ENCODE peak calls at places on chromosomes 6 and 20, in seven cellular contexts. T, R, Z, Y, A, E and G are unnamed samples.

GRCh38 chr6:26570027-26570809 is 26.5 kb upstream of the ABT1 start:
- DNase-seq in A (no peak), E (no peak), Y (peak; percentile 60), R (no peak), Z (no peak), T (no peak), G (no peak)

GRCh38 chr6:111692327-111693164 is 86.9 kb upstream of the TRAF3IP2 start:
- DNase-seq in T (no peak), A (peak; percentile 69), Y (no peak), Z (peak; percentile 69), E (no peak), R (no peak), G (no peak)

GRCh38 chr20:46833360-46833759 is 61.3 kb upstream of the EYA2 start:
- DNase-seq in Z (no peak), E (no peak), R (no peak), A (no peak), T (no peak), Y (no peak), G (no peak)

GRCh38 chr6:84193140-84193708 is 34.2 kb downstream of the CEP162 start:
- DNase-seq in A (no peak), Y (no peak), Z (no peak), E (peak; percentile 85), T (no peak), R (no peak), G (no peak)

GRCh38 chr6:1554241-1554880 is 55.4 kb upstream of the FOXC1 start:
- DNase-seq in A (no peak), Y (no peak), R (no peak), E (no peak), Z (no peak), T (no peak), G (no peak)

GRCh38 chr6:17057322-17057721 is 44.5 kb upstream of the STMND1 start:
- DNase-seq in Y (no peak), E (no peak), A (no peak), R (no peak), Z (no peak), T (no peak), G (no peak)

GRCh38 chr6:154316131-154316530 is 40.5 kb downstream of the IPCEF1 start:
- DNase-seq in R (no peak), T (no peak), A (no peak), Y (no peak), Z (no peak), E (no peak), G (no peak)

GRCh38 chr20:59184880-59185447 is 21.3 kb downstream of the ZNF831 start:
- DNase-seq in Y (no peak), T (no peak), R (no peak), E (no peak), Z (no peak), A (no peak), G (peak; percentile 72)

GRCh38 chr6:121858976-121859375 is 423.5 kb downstream of the GJA1 start:
- DNase-seq in T (no peak), R (no peak), Y (no peak), A (no peak), E (no peak), Z (no peak), G (no peak)

GRCh38 chr6:7424058-7424457 is 34.5 kb downstream of the RIOK1 start:
- DNase-seq in E (no peak), Z (no peak), A (no peak), R (no peak), Y (no peak), T (no peak), G (no peak)

GRCh38 chr20:44215125-44215524 is 4.6 kb upstream of the OSER1 start:
- DNase-seq in Y (peak; percentile 87), Z (peak; percentile 74), R (peak; percentile 81), A (peak; percentile 78), T (peak; percentile 50), E (peak; percentile 28), G (no peak)

GRCh38 chr6:79605061-79605460 is 26.1 kb upstream of the SH3BGRL2 start:
- DNase-seq in Y (no peak), E (no peak), R (no peak), Z (no peak), T (no peak), A (no peak), G (no peak)

GRCh38 chr6:37485259-37485658 is 14.4 kb downstream of the CCDC167 start:
- DNase-seq in E (no peak), Y (no peak), A (no peak), T (no peak), Z (no peak), R (peak; percentile 49), G (no peak)

GRCh38 chr20:54726687-54727086 is 251.3 kb downstream of the DOK5 start:
- DNase-seq in T (no peak), Z (no peak), A (no peak), Y (no peak), E (no peak), R (no peak), G (no peak)

GRCh38 chr6:9482030-9482731 is 932.7 kb downstream of the TFAP2A start:
- DNase-seq in Y (no peak), A (no peak), Z (no peak), E (peak; percentile 78), T (no peak), R (peak; percentile 11), G (no peak)

DNA sequence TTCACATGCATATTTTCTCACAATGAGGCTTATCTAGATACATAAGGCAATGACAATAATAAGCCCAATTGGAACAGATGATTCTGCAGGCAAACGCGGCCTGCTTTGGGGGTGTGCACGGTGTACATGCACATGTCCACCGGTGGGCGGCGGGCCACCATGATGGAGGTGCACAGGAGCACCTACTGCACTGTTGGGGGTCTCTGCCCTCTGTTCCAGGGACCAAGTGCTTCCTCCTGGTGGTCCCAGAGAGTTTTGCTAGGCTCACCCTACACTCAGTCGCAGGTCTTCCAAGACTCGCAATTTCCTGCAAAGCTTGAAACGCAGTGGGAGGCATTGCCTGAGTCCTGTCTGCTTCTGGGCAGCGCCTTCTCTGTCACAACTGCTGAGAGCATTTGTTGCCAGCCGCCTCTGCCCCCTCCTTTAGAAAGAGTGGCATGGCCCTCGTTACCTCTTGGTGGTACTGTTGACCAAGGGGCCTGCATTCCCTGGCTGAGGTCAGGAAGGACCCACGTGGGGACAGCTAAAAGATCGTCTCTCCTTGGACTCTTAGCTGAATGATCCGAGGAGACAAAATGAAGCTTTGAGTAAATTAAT is 135.3 kb downstream of the ERMARD start:
- DNase-seq in R (no peak), Y (peak; percentile 66), Z (no peak), A (no peak), E (no peak), T (no peak), G (no peak)
- TF ChIP-seq POLR2AphosphoS5 in R (no peak), Y (no peak), Z (no peak), A (no peak), E (no peak), T (no peak), G (no peak)

GRCh38 chr6:11224252-11224965 is 8.1 kb downstream of the NEDD9 start:
- DNase-seq in Z (no peak), T (no peak), Y (no peak), A (no peak), R (no peak), E (no peak), G (no peak)

GRCh38 chr6:11222385-11223277 is 9.8 kb downstream of the NEDD9 start:
- DNase-seq in Y (no peak), A (no peak), R (no peak), T (no peak), Z (no peak), E (no peak), G (no peak)

GRCh38 chr6:11221623-11222384 is 10.7 kb downstream of the NEDD9 start:
- DNase-seq in R (no peak), Y (no peak), T (no peak), E (no peak), Z (no peak), A (no peak), G (no peak)

GRCh38 chr6:11224966-11225463 is 7.5 kb downstream of the NEDD9 start:
- DNase-seq in T (no peak), Y (no peak), E (no peak), Z (no peak), R (no peak), A (no peak), G (no peak)

DNA sequence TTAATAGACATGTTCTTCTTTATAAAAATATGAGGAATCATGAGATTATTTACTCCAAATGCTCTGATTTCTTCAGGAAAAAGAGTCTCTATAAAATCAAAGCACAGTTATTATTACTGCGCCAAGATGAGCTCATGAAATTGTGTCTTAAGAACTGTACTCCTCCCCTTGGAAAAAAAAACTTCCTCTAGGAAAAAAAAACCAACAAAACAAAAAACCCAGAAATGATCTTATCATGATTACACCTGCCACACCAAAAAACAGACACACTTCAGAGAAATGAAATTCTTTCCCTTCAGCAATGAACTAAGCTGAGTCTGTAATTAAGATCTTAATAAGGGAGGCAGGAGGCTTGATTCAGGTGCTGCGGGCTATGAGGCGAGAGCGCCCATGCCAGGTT is 9.2 kb downstream of the NEDD9 start:
- DNase-seq in Z (no peak), Y (no peak), R (no peak), T (no peak), A (no peak), E (no peak), G (no peak)
- H3K4me1 ChIP-seq in Z (no peaks in the 10 kb centered on the region), Y (peaks cover 37% of the 10 kb centered on the region), R (peaks cover 21% of the 10 kb centered on the region), T (peaks cover 79% of the 10 kb centered on the region), A (peaks cover 100% of the 10 kb centered on the region), E (no peaks in the 10 kb centered on the region), G (peaks cover 38% of the 10 kb centered on the region)

DNA sequence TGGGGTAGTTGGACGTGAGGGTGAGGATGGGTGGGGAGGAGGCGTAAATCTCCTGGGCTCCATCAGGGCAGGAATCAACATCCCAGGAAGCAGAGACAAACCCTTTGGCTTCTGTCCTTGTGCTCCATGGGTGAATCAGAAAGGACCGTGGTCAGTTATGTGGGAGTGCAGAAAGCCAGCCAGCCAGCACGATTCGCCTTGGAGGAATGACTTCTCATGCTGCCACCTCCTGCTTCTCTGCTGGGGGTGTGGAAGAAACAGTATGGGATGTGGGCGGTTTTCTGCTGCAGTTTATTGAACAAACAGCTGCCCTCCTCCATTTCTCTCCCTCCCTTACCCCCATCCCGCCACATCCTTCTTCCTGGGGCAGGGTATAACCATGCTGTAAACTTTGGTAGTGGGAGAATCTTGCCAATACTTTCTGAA is 214.5 kb downstream of the SOX4 start:
- DNase-seq in E (no peak), T (no peak), Y (no peak), R (no peak), A (no peak), Z (no peak), G (no peak)
- TF ChIP-seq POLR2AphosphoS5 in E (no peak), T (no peak), Y (no peak), R (no peak), A (no peak), Z (no peak), G (no peak)

DNA sequence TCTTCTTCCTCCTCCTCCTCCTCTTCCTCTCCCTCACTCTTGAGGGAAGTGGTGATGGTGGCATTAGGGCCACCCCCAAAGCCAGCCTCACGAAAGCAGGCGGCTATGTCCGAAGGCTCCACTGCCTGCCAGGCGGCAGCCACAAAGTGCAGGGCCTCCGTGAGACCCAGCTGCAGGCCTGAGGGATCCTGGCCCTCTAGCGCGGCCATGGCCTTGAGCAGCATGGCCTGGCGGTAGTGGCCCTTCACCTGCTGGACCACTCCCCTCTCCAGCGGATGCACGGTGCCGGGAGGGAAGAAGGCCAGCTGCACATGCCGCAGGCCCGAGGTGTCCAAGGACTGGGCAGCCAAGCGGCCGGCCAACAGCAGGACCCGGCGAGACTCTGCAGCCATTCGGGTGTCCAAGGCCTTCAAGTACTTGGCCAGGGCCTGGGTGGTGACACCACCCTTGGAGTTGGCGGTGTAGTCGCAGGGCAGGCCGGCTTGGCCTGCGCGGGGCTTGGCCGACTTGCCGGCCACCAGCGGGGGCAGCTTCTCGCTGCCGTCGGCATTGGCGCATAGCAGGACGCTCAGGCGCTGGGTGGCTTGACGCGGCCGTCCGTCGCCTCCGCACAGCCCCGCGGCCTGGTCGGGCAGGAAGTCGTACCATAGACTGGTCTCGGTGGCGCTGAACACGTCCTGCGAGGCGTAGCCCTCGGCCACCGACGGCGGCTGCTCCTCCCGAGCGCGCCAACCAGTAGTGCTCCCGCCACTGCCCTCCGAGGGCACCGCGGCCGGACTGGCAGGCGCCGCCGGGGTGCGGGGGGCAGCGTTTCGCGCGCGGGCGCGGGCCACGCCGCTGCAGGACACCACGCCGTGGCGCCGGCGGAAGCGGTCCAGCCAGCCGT is 1.1 kb downstream of the CENPB start:
- DNase-seq in T (no peak), Y (peak; percentile 89), E (no peak), A (no peak), R (peak; percentile 62), Z (no peak), G (no peak)
- H3K4me1 ChIP-seq in T (peaks cover 49% of the 10 kb centered on the region), Y (peaks cover 38% of the 10 kb centered on the region), E (peaks cover 47% of the 10 kb centered on the region), A (peaks cover 88% of the 10 kb centered on the region), R (peaks cover 7% of the 10 kb centered on the region), Z (no peaks in the 10 kb centered on the region), G (peaks cover 65% of the 10 kb centered on the region)